ENCODE peak calls at places on chromosomes 4 and X, in eight cellular contexts. X, C, W, Z, N, H, P and V are unnamed samples.

GRCh38 chr4:39453738-39454137 is 5.0 kb downstream of the RPL9 start:
- DNase-seq in H (no peak), P (no peak), N (no peak), Z (no peak), C (no peak), W (no peak), X (no peak), V (no peak)

GRCh38 chr4:64713256-64713840 is 304.1 kb upstream of the TECRL start:
- DNase-seq in X (no peak), P (peak; percentile 24), C (peak; percentile 42), H (peak; percentile 31), W (peak; percentile 11), Z (no peak), N (peak; percentile 37), V (peak; percentile 2)

GRCh38 chr4:153713840-153714239 is 29.8 kb downstream of the TLR2 start:
- DNase-seq in N (no peak), C (no peak), P (no peak), H (peak; percentile 36), Z (no peak), X (no peak), W (no peak), V (no peak)

GRCh38 chrX:120366794-120367193 is 4.9 kb downstream of the ATP1B4 start:
- DNase-seq in X (no peak), W (no peak), H (no peak), N (no peak), C (no peak), P (no peak), Z (no peak), V (no peak)

GRCh38 chr4:82515705-82516104 is 46.1 kb downstream of the TMEM150C start:
- DNase-seq in Z (no peak), W (peak; percentile 98), H (peak; percentile 97), X (peak; percentile 42), C (no peak), P (peak; percentile 72), N (no peak), V (peak; percentile 75)

GRCh38 chr4:41424541-41424940 is 113.4 kb upstream of the LIMCH1 start:
- DNase-seq in W (peak; percentile 31), Z (no peak), X (no peak), C (no peak), P (peak; percentile 58), H (no peak), N (no peak), V (no peak)

GRCh38 chrX:41116948-41117347 is 31.7 kb downstream of the USP9X start:
- DNase-seq in Z (no peak), N (no peak), H (peak; percentile 4), C (peak; percentile 39), X (no peak), P (no peak), W (no peak), V (no peak)

GRCh38 chrX:9677098-9677739 is 88.4 kb downstream of the GPR143 start:
- DNase-seq in H (peak; percentile 33), N (no peak), X (no peak), W (no peak), C (no peak), Z (no peak), P (no peak), V (no peak)

GRCh38 chr4:26235500-26235899 is 85.3 kb upstream of the RBPJ start:
- DNase-seq in P (peak; percentile 77), W (no peak), H (peak; percentile 92), N (peak; percentile 54), Z (peak; percentile 41), X (no peak), C (no peak), V (peak; percentile 43)

GRCh38 chr4:150315175-150315574 is 236.9 kb downstream of the DCLK2 start:
- DNase-seq in N (no peak), W (no peak), Z (no peak), C (no peak), H (peak; percentile 33), P (peak; percentile 53), X (no peak), V (no peak)

GRCh38 chr4:73615613-73616012 is 4.6 kb downstream of the RASSF6 start:
- DNase-seq in N (peak; percentile 11), C (peak; percentile 52), X (no peak), W (no peak), P (no peak), Z (no peak), H (no peak), V (no peak)

GRCh38 chr4:73621357-73621756 is 1.1 kb upstream of the RASSF6 start:
- DNase-seq in W (no peak), Z (no peak), N (no peak), C (no peak), X (no peak), H (no peak), P (no peak), V (no peak)

GRCh38 chr4:73617256-73617655 is 3.0 kb downstream of the RASSF6 start:
- DNase-seq in N (no peak), H (no peak), P (no peak), C (peak; percentile 75), W (no peak), X (no peak), Z (no peak), V (no peak)

GRCh38 chr4:73620115-73620792 is at the start of gene RASSF6:
- DNase-seq in X (peak; percentile 46), W (no peak), C (peak; percentile 86), Z (peak; percentile 86), N (peak; percentile 91), P (no peak), H (no peak), V (no peak)

GRCh38 chr4:73619351-73619750 is 885 bp downstream of the RASSF6 start:
- DNase-seq in W (no peak), P (no peak), N (no peak), Z (no peak), H (no peak), X (no peak), C (peak; percentile 70), V (no peak)
- H3K4me3 ChIP-seq in W (no peak overlapping the region), P (no peak overlapping the region), N (peak overlapping the region; percentile 37), Z (no peak overlapping the region), H (no peak overlapping the region), X (no peak overlapping the region), C (peak overlapping the region; percentile 85), V (no peak overlapping the region)

GRCh38 chr4:108359936-108360681 is 191.4 kb upstream of the LEF1 start:
- DNase-seq in P (no peak), N (no peak), H (no peak), C (peak; percentile 12), W (no peak), X (no peak), Z (no peak), V (no peak)
- TF ChIP-seq CTCF in P (no peak), N (no peak), H (no peak), C (peak; percentile 20), W (no peak), X (no peak), Z (no peak), V (no peak)

GRCh38 chr4:78569291-78569821 is 17.8 kb downstream of the ANXA3 start:
- DNase-seq in P (peak; percentile 87), X (no peak), N (peak; percentile 60), H (peak; percentile 92), C (no peak), W (peak; percentile 67), Z (no peak), V (peak; percentile 55)
- H3K4me3 ChIP-seq in P (no peak overlapping the region), X (no peak overlapping the region), N (no peak overlapping the region), H (no peak overlapping the region), C (no peak overlapping the region), W (no peak overlapping the region), Z (no peak overlapping the region), V (no peak overlapping the region)

DNA sequence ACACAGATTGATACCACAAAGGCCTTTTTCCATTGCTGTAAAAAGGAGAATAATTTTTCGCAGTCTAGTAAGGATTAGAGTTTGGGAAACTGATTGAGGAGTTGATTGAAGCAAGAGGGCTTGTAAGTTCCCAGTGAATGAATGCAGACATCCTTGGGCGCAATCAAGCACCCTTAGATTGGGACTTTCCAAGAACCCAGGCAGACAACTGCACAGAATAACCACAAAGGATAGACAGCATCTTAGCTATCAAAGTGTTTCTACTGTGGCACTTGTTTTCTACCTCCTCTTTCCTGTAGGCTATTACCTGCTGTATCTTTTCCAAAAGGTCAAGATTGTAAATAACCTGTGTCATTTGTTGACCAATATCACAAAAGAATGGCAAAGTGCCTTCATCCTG is 2.6 kb downstream of the COX18 start:
- DNase-seq in C (no peak), N (no peak), Z (no peak), H (no peak), W (no peak), X (no peak), P (no peak), V (no peak)
- TF ChIP-seq CTCF in C (no peak), N (no peak), Z (no peak), H (no peak), W (no peak), X (no peak), P (no peak), V (no peak)

GRCh38 chr4:140472156-140472555 is 25.9 kb downstream of the MGAT4D start:
- DNase-seq in C (no peak), Z (no peak), W (no peak), H (no peak), X (no peak), P (no peak), N (no peak), V (no peak)

GRCh38 chr4:140469806-140470733 is 28.0 kb downstream of the MGAT4D start:
- DNase-seq in W (no peak), N (no peak), Z (no peak), X (peak; percentile 31), H (no peak), P (no peak), C (no peak), V (no peak)
- H3K4me3 ChIP-seq in W (no peak overlapping the region), N (no peak overlapping the region), Z (no peak overlapping the region), X (no peak overlapping the region), H (no peak overlapping the region), P (no peak overlapping the region), C (no peak overlapping the region), V (no peak overlapping the region)

GRCh38 chr4:77989986-77990385 is 67.1 kb upstream of the FRAS1 start:
- DNase-seq in W (no peak), C (peak; percentile 3), H (no peak), P (no peak), Z (no peak), X (no peak), N (no peak), V (no peak)

GRCh38 chr4:77990456-77990855 is 66.7 kb upstream of the FRAS1 start:
- DNase-seq in Z (no peak), W (no peak), P (no peak), C (no peak), N (no peak), H (peak; percentile 26), X (no peak), V (no peak)

GRCh38 chr4:77996076-77996475 is 61.0 kb upstream of the FRAS1 start:
- DNase-seq in H (no peak), W (no peak), X (no peak), P (no peak), N (no peak), Z (no peak), C (no peak), V (no peak)

GRCh38 chr4:77990904-77991358 is 66.2 kb upstream of the FRAS1 start:
- DNase-seq in X (no peak), P (no peak), H (peak; percentile 18), W (no peak), N (no peak), C (no peak), Z (no peak), V (no peak)

DNA sequence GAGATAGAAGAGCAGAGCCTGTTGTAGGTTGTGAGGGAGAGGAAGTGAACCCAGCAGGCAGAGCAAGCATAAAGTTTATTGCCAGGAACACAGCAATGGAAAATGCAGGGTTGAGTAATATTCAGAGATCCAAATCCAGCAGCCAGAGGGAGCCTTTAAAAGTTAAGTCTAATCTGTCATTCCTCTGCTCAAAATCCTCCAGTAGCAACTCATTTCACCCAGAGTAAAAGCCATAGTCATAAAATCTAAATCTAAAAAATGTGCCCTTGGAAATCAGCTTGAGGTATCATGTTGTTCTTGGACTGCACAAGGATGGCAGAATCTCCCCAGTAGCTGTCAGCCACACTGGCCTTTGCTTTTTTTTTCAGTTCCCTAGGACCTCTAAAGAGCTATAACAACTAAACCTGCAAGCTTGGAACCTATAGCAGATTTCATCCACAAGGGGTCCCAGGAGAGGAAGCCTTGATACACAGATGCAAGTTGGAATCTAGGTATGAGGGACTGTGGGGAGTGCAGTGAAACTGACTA is 62.9 kb upstream of the FRAS1 start:
- DNase-seq in Z (no peak), C (peak; percentile 62), H (peak; percentile 61), N (peak; percentile 81), P (peak; percentile 66), W (peak; percentile 59), X (no peak), V (peak; percentile 13)
- TF ChIP-seq CTCF in Z (no peak), C (peak; percentile 82), H (peak; percentile 68), N (peak; percentile 65), P (peak; percentile 75), W (peak; percentile 86), X (no peak), V (peak; percentile 73)